ENCODE peak calls at places on chromosomes 2 and 18, in four cellular contexts. E is GM23338, P is colonic mucosa, R is substantia nigra. L is an unnamed sample.

GRCh38 chr2:112627060-112628040 is 18.4 kb upstream of the SLC20A1 start:
- DNase-seq in E (no peak), P (no peak), R (no peak), L (no peak)

GRCh38 chr2:70029814-70030409 is 57.4 kb upstream of the PCBP1 start:
- DNase-seq in E (peak; percentile 80), P (peak; percentile 63), R (peak; percentile 30), L (peak; percentile 73)

GRCh38 chr2:165911981-165912380 is 41.6 kb downstream of the TTC21B start:
- DNase-seq in E (no peak), P (no peak), R (no peak), L (no peak)

GRCh38 chr2:70089220-70089945 is 2.1 kb downstream of the PCBP1 start:
- DNase-seq in E (peak; percentile 76), P (no peak), R (no peak), L (peak; percentile 35)

GRCh38 chr2:175400975-175401374 is 219.5 kb upstream of the ATP5MC3 start:
- DNase-seq in E (no peak), P (no peak), R (no peak), L (no peak)

GRCh38 chr2:5911801-5912200 is 219.6 kb downstream of the SOX11 start:
- DNase-seq in E (no peak), P (no peak), R (no peak), L (no peak)

GRCh38 chr2:180722551-180723239 is 257.7 kb upstream of the UBE2E3 start:
- DNase-seq in E (no peak), P (no peak), R (no peak), L (no peak)

GRCh38 chr2:19868705-19869550 is 32.9 kb downstream of the TTC32 start:
- DNase-seq in E (peak; percentile 65), P (peak; percentile 62), R (no peak), L (peak; percentile 69)

GRCh38 chr2:96273763-96274162 is 7.7 kb downstream of the CIAO1 start:
- DNase-seq in E (no peak), P (no peak), R (no peak), L (peak; percentile 38)

GRCh38 chr2:74843371-74844298 is 9.7 kb downstream of the HK2 start:
- DNase-seq in E (no peak), P (peak; percentile 67), R (no peak), L (no peak)

GRCh38 chr2:121650554-121650930 is 1.3 kb upstream of the CLASP1 start:
- DNase-seq in E (peak; percentile 52), P (peak; percentile 19), R (no peak), L (no peak)

GRCh38 chr2:151914989-151915628 is 86.9 kb upstream of the ARL5A start:
- DNase-seq in E (peak; percentile 15), P (no peak), R (no peak), L (no peak)

GRCh38 chr2:15527074-15527739 is 33.9 kb downstream of the NBAS start:
- DNase-seq in E (peak; percentile 51), P (no peak), R (no peak), L (no peak)

GRCh38 chr2:673615-674318 is 3.4 kb downstream of the TMEM18 start:
- DNase-seq in E (no peak), P (no peak), R (no peak), L (no peak)

GRCh38 chr2:236654496-236654895 is 84.9 kb downstream of the ACKR3 start:
- DNase-seq in E (no peak), P (no peak), R (no peak), L (no peak)

GRCh38 chr2:23588788-23589187 is 203.8 kb downstream of the KLHL29 start:
- DNase-seq in E (no peak), P (no peak), R (no peak), L (no peak)

GRCh38 chr2:127887452-127888219 is 1.9 kb upstream of the AMMECR1L start:
- DNase-seq in E (no peak), P (no peak), R (no peak), L (no peak)

GRCh38 chr2:208099682-208100081 is 24.6 kb downstream of the CRYGD start:
- DNase-seq in E (no peak), P (no peak), R (no peak), L (no peak)

GRCh38 chr2:96025107-96025492 is 9.6 kb downstream of the GPAT2 start:
- DNase-seq in E (no peak), P (no peak), R (no peak), L (peak; percentile 48)

GRCh38 chr18:37674570-37674969 is 109.0 kb upstream of the CELF4 start:
- DNase-seq in E (no peak), P (no peak), R (no peak), L (no peak)

GRCh38 chr2:205714789-205715411 is 32.6 kb downstream of the NRP2 start:
- DNase-seq in E (no peak), P (no peak), R (no peak), L (no peak)

GRCh38 chr18:77065221-77065981 is 67.2 kb downstream of the MBP start:
- DNase-seq in E (no peak), P (no peak), R (no peak), L (peak; percentile 41)

GRCh38 chr2:106030287-106031268 is 163.5 kb downstream of the UXS1 start:
- DNase-seq in E (no peak), P (peak; percentile 30), R (no peak), L (peak; percentile 58)

GRCh38 chr18:46411862-46412690 is 244.9 kb downstream of the LOXHD1 start:
- DNase-seq in E (peak; percentile 34), P (peak; percentile 29), R (peak; percentile 23), L (peak; percentile 50)

GRCh38 chr2:216287251-216287650 is 85.0 kb downstream of the MARCHF4 start:
- DNase-seq in E (no peak), P (no peak), R (no peak), L (no peak)

GRCh38 chr2:39521876-39522517 is 84.9 kb upstream of the MAP4K3 start:
- DNase-seq in E (no peak), P (no peak), R (no peak), L (no peak)

GRCh38 chr2:201699384-201699783 is 940 bp upstream of the MPP4 start:
- DNase-seq in E (peak; percentile 40), P (no peak), R (no peak), L (no peak)

GRCh38 chr2:20403693-20404381 is 43.0 kb upstream of the RHOB start:
- DNase-seq in E (no peak), P (no peak), R (no peak), L (no peak)

GRCh38 chr2:182266909-182267308 is 159.9 kb downstream of the PDE1A start:
- DNase-seq in E (no peak), P (no peak), R (no peak), L (no peak)

GRCh38 chr2:101329026-101329425 is 20.5 kb upstream of the RNF149 start:
- DNase-seq in E (no peak), P (no peak), R (no peak), L (no peak)

GRCh38 chr18:69838620-69839411 is 108.9 kb downstream of the CD226 start:
- DNase-seq in E (peak; percentile 81), P (no peak), R (no peak), L (peak; percentile 51)

GRCh38 chr2:67996772-67997527 is 65.9 kb downstream of the C1D start:
- DNase-seq in E (no peak), P (no peak), R (no peak), L (no peak)

GRCh38 chr2:67994716-67995115 is 68.1 kb downstream of the C1D start:
- DNase-seq in E (no peak), P (no peak), R (no peak), L (no peak)

GRCh38 chr2:67999332-67999731 is 63.5 kb downstream of the C1D start:
- DNase-seq in E (no peak), P (no peak), R (no peak), L (no peak)

GRCh38 chr2:68000170-68000825 is 62.5 kb downstream of the C1D start:
- DNase-seq in E (no peak), P (no peak), R (no peak), L (no peak)

DNA sequence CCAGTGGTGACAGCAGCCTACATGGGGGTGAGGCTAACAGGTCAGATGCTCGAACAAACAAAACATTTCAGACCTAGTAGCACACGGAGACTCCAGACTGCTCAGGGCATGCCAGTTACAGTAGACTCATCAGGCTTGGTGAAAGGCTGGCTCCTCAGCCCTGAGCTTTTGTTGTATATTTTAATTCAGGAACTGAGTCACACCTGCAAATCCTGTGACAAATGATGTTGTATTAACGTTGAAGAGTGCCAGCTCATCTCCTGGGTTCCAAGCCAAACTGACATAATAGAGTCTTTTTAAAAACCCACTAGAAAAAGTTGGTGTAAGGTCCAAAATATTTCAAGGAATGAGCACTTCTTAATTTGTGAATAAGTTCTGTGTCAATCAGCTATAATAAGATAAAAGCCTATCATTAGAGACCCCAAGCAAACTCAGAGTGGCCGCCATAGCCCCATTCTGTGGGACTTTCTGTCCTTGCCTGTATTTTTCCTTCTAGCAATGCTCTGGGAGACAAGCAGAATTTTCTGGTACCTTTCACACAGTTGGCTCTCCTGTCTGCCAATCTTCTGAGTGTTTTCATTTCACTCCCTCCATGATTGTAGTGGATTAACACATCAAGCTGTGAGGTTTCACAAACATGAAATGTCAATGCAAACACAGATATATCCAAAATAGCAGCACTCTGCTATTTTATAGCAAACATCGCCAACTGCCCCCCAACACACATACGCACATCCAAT is 65.1 kb downstream of the C1D start:
- DNase-seq in E (no peak), P (no peak), R (no peak), L (no peak)
- H3K27ac ChIP-seq in E (no peak overlapping the region), P (no peak overlapping the region), R (no peak overlapping the region), L (no peak overlapping the region)

DNA sequence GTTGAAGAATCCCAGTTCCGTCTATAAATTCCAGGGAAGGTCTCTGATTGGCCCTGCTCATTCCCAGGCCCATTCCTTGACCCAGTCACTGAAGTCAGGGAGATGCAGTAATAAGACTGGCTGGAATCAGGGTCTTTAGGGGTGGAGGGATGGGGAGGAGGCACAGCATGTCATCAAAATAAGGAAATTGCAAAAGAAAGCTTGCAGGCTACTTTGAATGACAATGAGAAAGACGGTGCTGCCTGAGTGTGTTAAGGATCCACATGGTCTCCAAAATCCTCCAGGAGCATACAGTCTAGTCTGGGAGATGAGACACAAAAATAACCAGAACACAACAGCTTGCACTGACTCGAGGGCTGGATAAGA is 2.0 kb upstream of the DES start:
- DNase-seq in E (peak; percentile 57), P (no peak), R (no peak), L (no peak)
- H3K27ac ChIP-seq in E (no peak overlapping the region), P (no peak overlapping the region), R (no peak overlapping the region), L (no peak overlapping the region)

GRCh38 chr2:86414996-86415395 is 26.2 kb upstream of the KDM3A start:
- DNase-seq in E (no peak), P (no peak), R (no peak), L (no peak)
- H3K27ac ChIP-seq in E (no peak overlapping the region), P (no peak overlapping the region), R (no peak overlapping the region), L (no peak overlapping the region)

GRCh38 chr18:60413944-60414547 is 41.5 kb upstream of the MC4R start:
- DNase-seq in E (peak; percentile 70), P (no peak), R (no peak), L (peak; percentile 26)

GRCh38 chr18:60411715-60412114 is 39.1 kb upstream of the MC4R start:
- DNase-seq in E (peak; percentile 50), P (no peak), R (no peak), L (no peak)
- H3K27ac ChIP-seq in E (no peak overlapping the region), P (no peak overlapping the region), R (no peak overlapping the region), L (no peak overlapping the region)

DNA sequence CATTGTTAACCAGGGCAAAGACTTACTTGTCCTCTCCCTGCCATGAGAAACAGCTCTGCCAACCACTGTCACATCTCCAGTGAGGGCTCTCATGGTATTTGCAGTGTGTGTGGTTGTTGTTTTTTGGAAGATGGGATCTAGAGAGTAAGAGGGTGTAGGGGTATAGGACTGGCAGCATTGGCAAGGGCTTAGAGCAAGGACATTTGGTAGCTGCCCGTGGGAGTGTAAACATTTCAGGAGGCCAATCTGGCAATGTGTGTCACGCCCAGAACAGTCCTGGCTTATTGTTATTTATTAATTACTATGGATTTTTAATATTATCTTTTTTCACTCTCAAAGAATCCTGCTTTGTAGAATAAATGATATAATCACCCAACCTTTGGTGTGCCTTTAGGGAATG is 90.5 kb downstream of the TMEM17 start:
- DNase-seq in E (no peak), P (no peak), R (no peak), L (no peak)
- H3K27ac ChIP-seq in E (no peak overlapping the region), P (no peak overlapping the region), R (peak overlapping the region; percentile 79), L (no peak overlapping the region)